ENCODE peak calls at places on chromosomes 4 and X, in five cellular contexts. I is body of pancreas, B is fibroblast of lung, O is NCI-H2081, M is lung microvascular endothelial cell. R is an unnamed sample.

GRCh38 chr4:183330841-183331240 is 8.6 kb upstream of the CLDN24 start:
- DNase-seq in M (no peak), I (no peak), B (no peak), O (no peak), R (no peak)

GRCh38 chr4:177441061-177441802 is 1.0 kb downstream of the AGA start:
- DNase-seq in B (peak), O (peak), M (no peak), I (no peak), R (no peak)

GRCh38 chrX:374566-374965 is 12.1 kb downstream of the PPP2R3B start:
- DNase-seq in B (no peak), I (no peak), O (no peak), M (peak), R (no peak)

GRCh38 chr4:81919810-81920209 is 448.1 kb upstream of the RASGEF1B start:
- DNase-seq in I (no peak), M (no peak), B (no peak), O (no peak), R (no peak)

GRCh38 chrX:129833153-129834004 is 10.3 kb downstream of the ZDHHC9 start:
- DNase-seq in M (peak), O (no peak), B (peak), I (no peak), R (no peak)

GRCh38 chrX:106168107-106168506 is at the start of gene PWWP3B:
- DNase-seq in O (peak), I (peak), M (no peak), B (peak), R (no peak)

GRCh38 chr4:26916195-26916594 is 55.6 kb downstream of the STIM2 start:
- DNase-seq in O (peak), I (no peak), B (no peak), M (peak), R (no peak)

GRCh38 chr4:30716671-30717207 is 3.4 kb upstream of the PCDH7 start:
- DNase-seq in I (no peak), B (peak), O (peak), M (peak), R (no peak)

GRCh38 chrX:66012094-66012534 is 27.8 kb downstream of the VSIG4 start:
- DNase-seq in B (no peak), I (no peak), M (no peak), O (no peak), R (no peak)

GRCh38 chr4:101784957-101785356 is 5.6 kb upstream of the BANK1 start:
- DNase-seq in O (no peak), B (no peak), I (no peak), M (no peak), R (no peak)

GRCh38 chr4:56324011-56324610 is 63.2 kb downstream of the AASDH start:
- DNase-seq in I (no peak), M (no peak), B (no peak), O (no peak), R (no peak)

GRCh38 chr4:133921280-133922195 is 280.1 kb downstream of the PABPC4L start:
- DNase-seq in O (no peak), M (no peak), B (peak), I (no peak), R (no peak)

GRCh38 chrX:30865020-30865419 is 24.0 kb downstream of the TAB3 start:
- DNase-seq in M (no peak), I (peak), B (no peak), O (no peak), R (no peak)

GRCh38 chr4:87865960-87866598 is 33.3 kb downstream of the MEPE start:
- DNase-seq in B (peak), M (no peak), O (no peak), I (no peak), R (no peak)

GRCh38 chrX:32877592-32877991 is 333.8 kb downstream of the DMD start:
- DNase-seq in M (peak), O (no peak), I (no peak), B (no peak), R (no peak)

GRCh38 chrX:34563061-34563460 is 94.0 kb downstream of the TMEM47 start:
- DNase-seq in B (no peak), M (no peak), O (no peak), I (no peak), R (no peak)

GRCh38 chr4:4704267-4704666 is 155.2 kb upstream of the MSX1 start:
- DNase-seq in O (no peak), M (peak), B (peak), I (no peak), R (no peak)